ENCODE peak calls at places on chromosome X, in six cellular contexts. P is sigmoid colon, X is K562, Q is spleen, B is endothelial cell of umbilical vein, O is transverse colon. U is an unnamed sample.

GRCh38 chrX:105869676-105870075 is 47.3 kb downstream of the NRK start:
- DNase-seq in O (no peak), Q (no peak), B (no peak), X (no peak), P (no peak), U (no peak)

GRCh38 chrX:39907964-39908616 is 189.7 kb downstream of the BCOR start:
- DNase-seq in Q (no peak), O (peak), X (no peak), P (peak), B (peak), U (peak)

GRCh38 chrX:20205927-20206708 is 60.6 kb downstream of the RPS6KA3 start:
- DNase-seq in P (no peak), X (no peak), O (no peak), Q (no peak), B (no peak), U (no peak)

GRCh38 chrX:148813422-148813821 is 313.0 kb downstream of the AFF2 start:
- DNase-seq in P (no peak), X (no peak), B (no peak), O (no peak), Q (no peak), U (no peak)

GRCh38 chrX:131677655-131678628 is 134.1 kb downstream of the OR13H1 start:
- DNase-seq in X (peak), B (peak), P (no peak), Q (peak), O (peak), U (peak)

GRCh38 chrX:30939928-30940327 is 50.9 kb upstream of the TAB3 start:
- DNase-seq in P (no peak), Q (no peak), O (peak), X (no peak), B (no peak), U (no peak)

GRCh38 chrX:140510306-140510676 is 5.4 kb upstream of the SOX3 start:
- DNase-seq in B (no peak), O (no peak), X (no peak), P (no peak), Q (no peak), U (no peak)

GRCh38 chrX:74540635-74541249 is 73.7 kb downstream of the RLIM start:
- DNase-seq in O (no peak), X (no peak), B (no peak), Q (no peak), P (no peak), U (no peak)

GRCh38 chrX:120791013-120791643 is 84.5 kb downstream of the CT47B1 start:
- DNase-seq in B (peak), X (no peak), O (peak), P (peak), Q (no peak), U (peak)

GRCh38 chrX:149881081-149881711 is at the start of gene MAGEA8:
- DNase-seq in X (peak), Q (no peak), O (no peak), P (no peak), B (no peak), U (no peak)

GRCh38 chrX:11423362-11423818 is 130.2 kb downstream of the AMELX start:
- DNase-seq in X (peak), Q (no peak), P (no peak), O (peak), B (peak), U (no peak)

GRCh38 chrX:54386314-54386713 is 28.5 kb upstream of the WNK3 start:
- DNase-seq in Q (no peak), X (no peak), O (no peak), B (peak), P (no peak), U (no peak)

GRCh38 chrX:68894142-68894512 is 65.3 kb downstream of the EFNB1 start:
- DNase-seq in X (no peak), B (peak), P (no peak), O (no peak), Q (no peak), U (no peak)

GRCh38 chrX:13716905-13717304 is 17.5 kb downstream of the TRAPPC2 start:
- DNase-seq in X (no peak), B (no peak), O (peak), P (no peak), Q (no peak), U (no peak)

GRCh38 chrX:153560000-153560399 is 38.9 kb downstream of the CCNQ start:
- DNase-seq in Q (no peak), X (no peak), B (no peak), O (no peak), P (no peak), U (no peak)

GRCh38 chrX:136204571-136204970 is 46.6 kb downstream of the MAP7D3 start:
- DNase-seq in P (peak), O (peak), X (no peak), Q (no peak), B (peak), U (no peak)

GRCh38 chrX:132622130-132622529 is 133.3 kb upstream of the MBNL3 start:
- DNase-seq in B (peak), X (peak), O (no peak), P (no peak), Q (no peak), U (no peak)

GRCh38 chrX:131841496-131842410 is 181.3 kb upstream of the STK26 start:
- DNase-seq in X (peak), Q (no peak), O (peak), P (no peak), B (peak), U (no peak)

GRCh38 chrX:78029663-78030062 is 60.2 kb upstream of the PGAM4 start:
- DNase-seq in O (peak), B (peak), X (peak), Q (no peak), P (no peak), U (peak)

GRCh38 chrX:56248492-56248891 is 16.3 kb downstream of the KLF8 start:
- DNase-seq in P (peak), B (peak), Q (no peak), O (peak), X (peak), U (peak)

GRCh38 chrX:6095469-6095868 is 133.2 kb downstream of the NLGN4X start:
- DNase-seq in B (no peak), P (no peak), Q (no peak), O (no peak), X (no peak), U (no peak)

GRCh38 chrX:3326721-3327120 is 19.7 kb downstream of the MXRA5 start:
- DNase-seq in X (no peak), B (no peak), Q (no peak), P (no peak), O (no peak), U (no peak)

GRCh38 chrX:132963846-132964245 is 5.4 kb upstream of the HS6ST2 start:
- DNase-seq in X (no peak), P (no peak), Q (no peak), O (no peak), B (no peak), U (no peak)

GRCh38 chrX:84339507-84340364 is 151.7 kb upstream of the RPS6KA6 start:
- DNase-seq in O (no peak), B (peak), X (peak), P (no peak), Q (no peak), U (no peak)

GRCh38 chrX:150291014-150291413 is 72.1 kb upstream of the MAMLD1 start:
- DNase-seq in Q (no peak), O (no peak), X (no peak), B (no peak), P (no peak), U (no peak)

GRCh38 chrX:54064564-54064963 is 20.3 kb upstream of the PHF8 start:
- DNase-seq in O (no peak), X (no peak), P (no peak), B (no peak), Q (no peak), U (no peak)

DNA sequence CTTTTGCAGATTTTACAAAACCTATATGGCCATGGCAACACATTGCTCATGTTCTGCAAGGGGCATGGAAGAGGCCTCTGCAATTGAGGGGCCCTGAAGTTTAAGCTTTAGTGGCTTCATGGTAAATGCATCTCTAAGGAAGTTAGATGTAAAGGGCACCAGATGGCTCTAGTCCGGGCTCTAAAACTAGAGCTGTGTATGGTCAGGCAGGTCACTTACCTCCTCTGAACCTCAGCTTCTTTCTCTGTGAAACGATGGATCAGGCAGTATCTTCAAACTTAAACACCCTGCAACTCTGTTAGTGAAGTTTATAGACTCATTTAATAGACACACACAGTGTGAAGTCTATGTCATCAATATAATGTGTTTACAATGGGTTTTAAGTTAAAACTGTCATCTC is 10.0 kb downstream of the MAGEB17 start:
- DNase-seq in X (no peak), P (no peak), Q (no peak), O (no peak), B (no peak), U (no peak)
- TF ChIP-seq POLR2A in X (no peak), P (no peak), Q (no peak), O (no peak), B (no peak), U (no peak)

GRCh38 chrX:26203556-26203955 is 11.3 kb downstream of the MAGEB6 start:
- DNase-seq in P (no peak), Q (no peak), O (no peak), B (peak), X (no peak), U (no peak)
- H3K4me3 ChIP-seq in P (no peak), Q (no peak), O (no peak), B (no peak), X (no peak), U (no peak)

GRCh38 chrX:154729439-154729838 is 21.4 kb downstream of the GAB3 start:
- DNase-seq in O (no peak), B (no peak), P (no peak), Q (no peak), X (no peak), U (no peak)

GRCh38 chrX:154724999-154725756 is 25.7 kb downstream of the GAB3 start:
- DNase-seq in B (no peak), X (no peak), Q (no peak), P (no peak), O (no peak), U (no peak)

GRCh38 chrX:154728791-154729190 is 22.1 kb downstream of the GAB3 start:
- DNase-seq in O (no peak), X (no peak), B (no peak), P (no peak), Q (no peak), U (no peak)

GRCh38 chrX:154730271-154730883 is 20.5 kb downstream of the GAB3 start:
- DNase-seq in P (no peak), B (peak), O (no peak), X (no peak), Q (no peak), U (no peak)

GRCh38 chrX:154727418-154728323 is 23.2 kb downstream of the GAB3 start:
- DNase-seq in O (peak), X (no peak), Q (no peak), P (peak), B (peak), U (no peak)
- TF ChIP-seq POLR2AphosphoS5 in O (peak), X (no peak), Q (no peak), P (peak), B (peak), U (no peak)

DNA sequence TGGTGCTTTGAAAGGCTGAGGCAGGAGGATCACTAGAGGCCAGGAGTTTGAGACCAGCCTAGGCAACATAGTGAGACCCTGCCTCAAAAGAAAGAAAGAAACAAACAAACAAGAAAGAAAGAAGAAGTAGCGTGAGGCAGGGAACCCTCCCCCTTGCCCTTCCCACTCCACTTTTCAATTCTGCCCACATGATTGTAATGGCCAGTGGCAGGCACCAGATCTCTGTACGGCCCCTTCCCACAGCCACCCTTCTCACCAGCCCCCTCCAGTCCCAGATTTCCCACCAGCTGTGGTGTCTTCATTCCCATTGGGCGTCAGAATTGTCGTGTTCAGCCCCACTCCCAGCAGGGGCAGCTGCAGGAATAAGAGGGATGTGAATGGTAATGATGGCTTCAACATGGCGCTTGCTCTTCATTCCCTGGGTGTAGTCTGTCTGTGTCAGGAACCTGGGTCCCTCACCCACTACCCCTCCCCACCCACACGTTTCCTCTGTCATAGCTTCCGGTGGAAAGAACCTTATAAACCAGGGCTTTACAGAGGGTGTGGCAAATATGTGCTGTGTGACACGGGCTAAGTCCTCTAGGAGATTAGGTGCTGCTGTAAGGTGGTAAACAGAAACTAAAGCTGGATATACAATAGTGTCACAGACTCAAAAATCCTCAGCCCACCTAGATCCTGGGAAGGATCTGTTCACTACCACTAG is at the start of gene IL2RG:
- DNase-seq in P (no peak), X (peak), B (no peak), Q (peak), O (peak), U (no peak)
- TF ChIP-seq POLR2A in P (peak), X (peak), B (no peak), Q (no peak), O (peak), U (peak)

DNA sequence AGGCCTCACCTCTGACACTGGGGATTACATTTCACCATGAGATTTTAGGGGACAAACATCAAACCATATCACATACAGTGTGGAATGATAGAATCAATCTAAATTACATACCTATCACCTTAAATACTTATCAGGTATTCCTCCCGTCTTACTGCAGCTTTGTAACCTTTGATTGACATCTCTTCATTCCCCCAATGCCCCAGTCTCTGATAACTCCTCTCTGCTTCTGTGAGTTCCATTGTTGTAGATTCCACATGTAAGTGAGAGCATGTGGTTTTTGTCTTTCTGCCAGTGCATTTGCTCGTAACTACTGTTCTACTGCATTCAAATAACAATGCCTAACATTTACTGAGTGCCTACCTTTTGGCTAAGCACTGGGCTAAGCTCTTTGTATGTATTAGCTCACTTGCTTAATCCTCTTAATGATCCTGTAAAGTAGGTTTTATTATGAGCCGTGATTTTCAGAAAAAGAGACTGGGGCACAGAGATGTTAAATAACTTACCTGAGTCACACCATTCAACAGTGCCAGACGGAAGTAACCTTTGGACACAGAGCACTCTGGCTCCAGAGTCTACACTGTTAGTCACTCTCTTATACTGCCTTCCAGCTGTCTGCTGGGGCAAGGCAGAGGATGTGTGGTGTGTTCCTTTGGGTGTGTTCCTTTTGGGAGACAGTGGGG is 63.7 kb upstream of the ESX1 start:
- DNase-seq in O (peak), B (peak), Q (no peak), X (no peak), P (no peak), U (peak)
- H3K4me3 ChIP-seq in O (no peak), B (no peak), Q (no peak), X (no peak), P (no peak), U (no peak)

GRCh38 chrX:48801281-48802088 is at the start of gene HDAC6:
- DNase-seq in O (peak), Q (peak), X (peak), B (peak), P (peak), U (peak)
- TF ChIP-seq POLR2AphosphoS5 in O (peak), Q (peak), X (no peak), B (no peak), P (peak), U (peak)

DNA sequence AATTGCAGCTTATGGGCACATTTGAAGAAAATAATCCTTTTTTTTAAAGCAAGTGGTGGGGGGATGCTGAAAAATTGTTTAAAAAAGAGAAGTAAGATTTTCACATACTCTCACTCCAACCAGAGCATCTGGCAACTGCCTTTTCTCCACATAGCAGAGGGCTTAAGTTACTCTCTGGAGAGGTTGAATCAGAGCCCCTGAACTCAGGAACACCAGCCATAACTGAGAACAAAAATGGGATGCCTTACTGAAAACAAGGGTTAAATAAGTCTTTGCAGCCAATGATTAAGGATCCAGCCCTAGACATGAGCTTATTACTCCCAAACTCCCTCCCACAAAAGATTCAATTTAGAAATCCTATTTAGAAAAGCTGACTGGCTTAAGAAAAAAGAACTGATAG is 27.5 kb downstream of the CASK start:
- DNase-seq in O (no peak), X (no peak), P (no peak), Q (no peak), B (no peak), U (no peak)
- TF ChIP-seq POLR2A in O (no peak), X (no peak), P (no peak), Q (no peak), B (no peak), U (no peak)